ENCODE peak calls at places on chromosome X, in ten cellular contexts. G is uterus; V is stomach; B is GM23248; S is lower lobe of right lung; X is CD4-positive, alpha-beta T cell; Z is trophoblast cell; R is kidney; I is endothelial cell of umbilical vein; K is tibial artery. W is an unnamed sample.

GRCh38 chrX:1108451-1109445 is 103.7 kb downstream of the CRLF2 start:
- DNase-seq in V (no peak), K (peak; percentile 51), B (no peak), Z (no peak), I (no peak), R (no peak), G (no peak), S (no peak), X (no peak), W (no peak)

GRCh38 chrX:124289443-124289842 is 43.0 kb upstream of the TEX13D start:
- DNase-seq in Z (no peak), X (no peak), G (no peak), B (no peak), K (no peak), V (no peak), S (no peak), I (no peak), R (no peak), W (no peak)

GRCh38 chrX:119008122-119008744 is 33.8 kb downstream of the LONRF3 start:
- DNase-seq in V (peak; percentile 28), G (no peak), X (peak; percentile 14), R (no peak), S (no peak), I (peak; percentile 44), B (peak; percentile 46), K (no peak), Z (peak; percentile 15), W (no peak)

GRCh38 chrX:44343412-44343942 is at the start of gene EFHC2:
- DNase-seq in G (peak; percentile 43), S (peak; percentile 54), B (peak; percentile 68), V (peak; percentile 34), X (peak; percentile 33), R (peak; percentile 76), Z (no peak), I (peak; percentile 1), K (peak; percentile 65), W (peak; percentile 63)

GRCh38 chrX:93673869-93674271 is at the start of gene FAM133A:
- DNase-seq in I (no peak), R (no peak), K (no peak), Z (no peak), G (no peak), S (no peak), V (no peak), X (no peak), B (peak; percentile 76), W (no peak)

GRCh38 chrX:47497274-47497673 is 14.3 kb upstream of the ZNF41 start:
- DNase-seq in X (no peak), V (no peak), Z (no peak), S (no peak), B (peak; percentile 61), K (no peak), I (peak; percentile 13), G (no peak), R (no peak), W (no peak)

GRCh38 chrX:22060952-22061351 is 28.8 kb downstream of the PHEX start:
- DNase-seq in B (no peak), G (no peak), X (no peak), S (no peak), R (no peak), K (no peak), Z (peak; percentile 7), I (no peak), V (no peak), W (no peak)

GRCh38 chrX:51456814-51457213 is 39.6 kb downstream of the NUDT11 start:
- DNase-seq in R (no peak), Z (no peak), S (no peak), B (peak; percentile 2), X (no peak), V (no peak), K (no peak), G (no peak), I (no peak), W (no peak)

GRCh38 chrX:148698221-148698620 is 197.8 kb downstream of the AFF2 start:
- DNase-seq in R (no peak), V (no peak), Z (no peak), K (no peak), I (no peak), G (no peak), S (no peak), B (no peak), X (no peak), W (no peak)

GRCh38 chrX:147069926-147070325 is 255.4 kb upstream of the CXorf51A start:
- DNase-seq in R (no peak), K (no peak), X (no peak), S (no peak), V (no peak), Z (no peak), I (no peak), B (no peak), G (no peak), W (no peak)

GRCh38 chrX:23844502-23845138 is 61.6 kb downstream of the SAT1 start:
- DNase-seq in G (no peak), K (no peak), R (no peak), Z (peak; percentile 76), I (peak; percentile 83), V (peak; percentile 29), X (no peak), B (peak; percentile 3), S (no peak), W (no peak)

GRCh38 chrX:48045410-48046311 is 25.8 kb downstream of the ZNF630 start:
- DNase-seq in R (no peak), B (peak; percentile 65), G (peak; percentile 58), X (no peak), V (no peak), Z (peak; percentile 67), I (peak; percentile 43), K (no peak), S (no peak), W (no peak)

GRCh38 chrX:16836371-16836770 is 33.8 kb downstream of the RBBP7 start:
- DNase-seq in X (no peak), I (no peak), R (no peak), B (peak; percentile 23), K (no peak), Z (peak; percentile 29), G (no peak), S (peak; percentile 44), V (peak; percentile 49), W (no peak)

GRCh38 chrX:56107320-56107719 is 124.8 kb upstream of the KLF8 start:
- DNase-seq in Z (no peak), X (no peak), K (no peak), I (no peak), S (no peak), B (no peak), G (no peak), R (no peak), V (no peak), W (no peak)

GRCh38 chrX:115909017-115909416 is 261.5 kb upstream of the AGTR2 start:
- DNase-seq in K (no peak), Z (no peak), I (no peak), X (no peak), R (no peak), S (no peak), V (no peak), B (no peak), G (no peak), W (no peak)

GRCh38 chrX:115902995-115903394 is 267.5 kb upstream of the AGTR2 start:
- DNase-seq in R (no peak), S (no peak), X (no peak), V (no peak), I (no peak), B (no peak), Z (no peak), G (no peak), K (no peak), W (no peak)

GRCh38 chrX:115906276-115906675 is 264.3 kb upstream of the AGTR2 start:
- DNase-seq in I (no peak), S (no peak), V (no peak), K (no peak), Z (no peak), G (no peak), B (no peak), R (no peak), X (no peak), W (no peak)

GRCh38 chrX:115911967-115912366 is 258.6 kb upstream of the AGTR2 start:
- DNase-seq in B (no peak), Z (no peak), G (no peak), V (no peak), K (no peak), S (no peak), R (no peak), I (no peak), X (no peak), W (no peak)

GRCh38 chrX:115906881-115907280 is 263.7 kb upstream of the AGTR2 start:
- DNase-seq in I (no peak), Z (no peak), K (no peak), G (no peak), R (no peak), S (no peak), V (no peak), X (no peak), B (no peak), W (no peak)
- H3K27ac ChIP-seq in I (no peak overlapping the region), Z (no peak overlapping the region), K (no peak overlapping the region), G (no peak overlapping the region), R (no peak overlapping the region), S (no peak overlapping the region), V (no peak overlapping the region), X (no peak overlapping the region), B (no peak overlapping the region), W (no peak overlapping the region)

GRCh38 chrX:58025979-58026378 is 115.7 kb upstream of the ZXDA start:
- DNase-seq in R (no peak), I (peak; percentile 19), S (no peak), X (peak; percentile 18), K (no peak), Z (no peak), B (peak; percentile 47), V (peak; percentile 33), G (no peak), W (no peak)
- H3K9me3 ChIP-seq in R (no peaks in the 10 kb centered on the region), I (no peaks in the 10 kb centered on the region), S (no peaks in the 10 kb centered on the region), X (no peaks in the 10 kb centered on the region), K (no peaks in the 10 kb centered on the region), Z (no peaks in the 10 kb centered on the region), B (no peaks in the 10 kb centered on the region), V (no peaks in the 10 kb centered on the region), G (no peaks in the 10 kb centered on the region), W (no peaks in the 10 kb centered on the region)

DNA sequence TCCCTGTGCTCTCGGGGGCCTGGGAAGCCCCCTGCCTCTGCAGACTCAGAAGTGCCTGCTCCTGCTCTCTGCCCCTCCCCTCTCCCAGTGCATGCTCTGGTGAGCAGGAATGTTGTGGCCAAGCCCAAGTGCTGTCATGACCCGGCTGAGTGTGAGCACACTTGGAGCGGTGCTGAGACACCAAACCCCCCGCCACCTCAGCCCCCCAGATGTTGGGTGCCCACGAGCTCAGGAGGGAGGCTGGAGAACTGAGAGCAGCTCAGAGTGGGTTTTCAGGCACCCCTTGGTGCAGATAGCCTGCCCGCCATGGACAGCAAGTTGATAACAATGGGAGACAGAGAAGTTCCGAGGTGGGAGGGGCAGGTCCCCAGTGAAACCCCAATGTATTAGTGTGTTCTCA is 477.4 kb downstream of the ACTRT1 start:
- DNase-seq in Z (no peak), G (no peak), X (no peak), V (no peak), R (peak; percentile 41), K (no peak), I (no peak), B (no peak), S (peak; percentile 13), W (no peak)
- H3K27ac ChIP-seq in Z (no peak overlapping the region), G (no peak overlapping the region), X (no peak overlapping the region), V (no peak overlapping the region), R (no peak overlapping the region), K (no peak overlapping the region), I (no peak overlapping the region), B (no peak overlapping the region), S (no peak overlapping the region), W (no peak overlapping the region)

DNA sequence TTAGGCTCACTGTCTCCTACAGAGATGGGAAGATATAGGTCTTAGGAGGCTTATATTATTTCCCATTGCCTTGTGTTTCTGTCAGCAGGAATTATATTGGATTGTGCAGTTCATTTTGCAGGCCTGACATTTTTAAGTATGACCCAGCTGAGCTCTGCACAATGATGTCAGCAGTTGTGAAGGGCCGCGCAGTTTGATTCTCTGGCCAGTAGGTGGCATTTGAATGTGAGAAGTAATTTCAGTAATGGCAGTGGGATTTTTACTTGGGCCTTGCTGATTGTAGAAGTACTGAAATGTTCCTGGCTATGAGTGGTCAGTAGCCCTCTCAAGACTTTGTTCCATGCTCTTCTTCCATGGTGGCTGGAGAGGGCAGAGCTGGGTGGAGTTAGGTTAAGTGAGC is 247.2 kb upstream of the MTMR8 start:
- DNase-seq in S (no peak), X (no peak), Z (no peak), V (no peak), G (no peak), B (peak; percentile 0), R (no peak), I (no peak), K (no peak), W (no peak)
- H3K9me3 ChIP-seq in S (no peaks in the 10 kb centered on the region), X (no peaks in the 10 kb centered on the region), Z (no peaks in the 10 kb centered on the region), V (no peaks in the 10 kb centered on the region), G (no peaks in the 10 kb centered on the region), B (no peaks in the 10 kb centered on the region), R (no peaks in the 10 kb centered on the region), I (no peaks in the 10 kb centered on the region), K (peaks cover 7% of the 10 kb centered on the region), W (no peaks in the 10 kb centered on the region)

W was measured in sigmoid colon.